ENCODE peak calls at places on chromosomes 16 and 17, in six cellular contexts. A is hippocampal formation; D is lung microvascular endothelial cell; B is ELF-1; F is NB4; I is stimulated activated CD4-positive, alpha-beta T cell treated with anti-CD3 and anti-CD28 coated beads, Interleukin-2, amount 100 ng/mL, for 24 hours. W is an unnamed sample.

GRCh38 chr16:71537643-71538042 is 11.4 kb downstream of the CHST4 start:
- DNase-seq in A (no peak), B (peak), F (peak), D (peak), I (peak), W (peak)

GRCh38 chr17:28402224-28402630 is 3.8 kb downstream of the SLC46A1 start:
- DNase-seq in F (no peak), I (no peak), D (no peak), B (peak), A (no peak), W (peak)

GRCh38 chr16:49620158-49620867 is 235.6 kb downstream of the ZNF423 start:
- DNase-seq in F (peak), B (peak), A (no peak), D (peak), I (no peak), W (peak)

GRCh38 chr17:78357177-78357586 is 2.7 kb downstream of the SOCS3 start:
- DNase-seq in B (peak), F (no peak), I (no peak), D (peak), A (peak), W (peak)

GRCh38 chr16:55502801-55503366 is 6.0 kb upstream of the LPCAT2 start:
- DNase-seq in D (no peak), F (no peak), I (no peak), B (peak), A (peak), W (peak)

GRCh38 chr16:87033541-87034300 is 283.5 kb downstream of the C16orf95 start:
- DNase-seq in B (no peak), I (no peak), D (no peak), F (no peak), A (no peak), W (peak)

GRCh38 chr17:51770031-51770759 is 388.3 kb downstream of the CA10 start:
- DNase-seq in B (no peak), F (no peak), I (no peak), A (no peak), D (no peak), W (no peak)

GRCh38 chr17:28865946-28866752 is 11.3 kb downstream of the ERAL1 start:
- DNase-seq in B (no peak), D (peak), F (peak), A (no peak), I (no peak), W (no peak)

GRCh38 chr17:40486513-40487370 is 14.7 kb downstream of the TNS4 start:
- DNase-seq in I (no peak), B (no peak), F (peak), D (no peak), A (no peak), W (no peak)

GRCh38 chr17:36840796-36841195 is 96.5 kb upstream of the LHX1 start:
- DNase-seq in D (no peak), F (no peak), A (no peak), B (no peak), I (no peak), W (no peak)

GRCh38 chr17:65230040-65230439 is 92.9 kb downstream of the RGS9 start:
- DNase-seq in B (no peak), F (no peak), I (no peak), A (no peak), D (no peak), W (no peak)

GRCh38 chr17:49715221-49715620 is 7.5 kb upstream of the SLC35B1 start:
- DNase-seq in B (no peak), F (no peak), I (peak), A (no peak), D (no peak), W (no peak)

GRCh38 chr16:27110524-27110896 is 43.8 kb downstream of the C16orf82 start:
- DNase-seq in D (no peak), B (no peak), F (no peak), A (no peak), I (no peak), W (peak)

GRCh38 chr17:42178817-42179216 is 2.1 kb downstream of the KCNH4 start:
- DNase-seq in I (no peak), A (no peak), D (no peak), F (peak), B (no peak), W (no peak)

GRCh38 chr17:29760771-29761682 is 138.3 kb upstream of the CORO6 start:
- DNase-seq in D (peak), F (peak), B (peak), I (peak), A (peak), W (peak)

GRCh38 chr17:16529906-16530305 is 37.9 kb upstream of the LRRC75A start:
- DNase-seq in A (no peak), I (no peak), B (peak), F (no peak), D (no peak), W (no peak)

GRCh38 chr16:8850279-8850885 is 18.4 kb downstream of the CARHSP1 start:
- DNase-seq in B (peak), F (peak), I (no peak), D (peak), A (no peak), W (peak)

GRCh38 chr17:72266099-72266852 is 145.5 kb downstream of the SOX9 start:
- DNase-seq in I (no peak), B (no peak), F (no peak), D (no peak), A (no peak), W (no peak)

GRCh38 chr17:18157354-18157985 is 26.2 kb upstream of the ALKBH5 start:
- DNase-seq in I (no peak), B (no peak), F (peak), A (no peak), D (no peak), W (no peak)

W was measured in H7.